ENCODE peak calls at places on chromosome 13, in eight cellular contexts. I, G, E, Z, V, M, A and T are unnamed samples.

GRCh38 chr13:107712145-107712544 is 503.2 kb downstream of the LIG4 start:
- DNase-seq in G (no peak), E (no peak), M (no peak), V (no peak), A (no peak), Z (no peak), I (no peak), T (no peak)

GRCh38 chr13:30908416-30908980 is 2.4 kb downstream of the MEDAG start:
- DNase-seq in I (no peak), G (peak), A (no peak), M (no peak), E (no peak), V (peak), Z (peak), T (no peak)

GRCh38 chr13:42369071-42369795 is 97.3 kb downstream of the AKAP11 start:
- DNase-seq in G (no peak), M (no peak), V (no peak), I (no peak), Z (no peak), E (no peak), A (no peak), T (no peak)

GRCh38 chr13:85816413-85816812 is 17.2 kb upstream of the SLITRK6 start:
- DNase-seq in G (peak), A (no peak), I (no peak), V (no peak), E (no peak), Z (no peak), M (no peak), T (no peak)

GRCh38 chr13:90950134-90950533 is 397.4 kb upstream of the MIR17HG start:
- DNase-seq in M (no peak), Z (no peak), I (no peak), G (no peak), V (no peak), E (no peak), A (no peak), T (no peak)

GRCh38 chr13:85386424-85386823 is 412.8 kb downstream of the SLITRK6 start:
- DNase-seq in I (no peak), M (no peak), A (no peak), G (no peak), E (no peak), V (no peak), Z (no peak), T (no peak)

GRCh38 chr13:76473552-76474134 is 412.6 kb downstream of the KCTD12 start:
- DNase-seq in G (peak), M (peak), V (peak), I (peak), A (peak), Z (peak), E (peak), T (peak)

GRCh38 chr13:102323012-102323411 is 78.8 kb downstream of the FGF14 start:
- DNase-seq in A (no peak), V (no peak), Z (no peak), I (no peak), M (no peak), G (no peak), E (no peak), T (no peak)

GRCh38 chr13:59842507-59842906 is 321.2 kb downstream of the DIAPH3 start:
- DNase-seq in M (no peak), I (no peak), E (no peak), A (no peak), G (no peak), Z (no peak), V (no peak), T (no peak)

GRCh38 chr13:75902166-75903104 is 266.3 kb downstream of the LMO7 start:
- DNase-seq in E (no peak), Z (no peak), V (no peak), M (no peak), A (no peak), G (no peak), I (no peak), T (no peak)

GRCh38 chr13:107025991-107026390 is 458.1 kb upstream of the ARGLU1 start:
- DNase-seq in I (no peak), G (peak), E (no peak), A (no peak), Z (peak), V (no peak), M (no peak), T (no peak)

GRCh38 chr13:74114202-74114601 is 20.0 kb downstream of the KLF12 start:
- DNase-seq in M (no peak), A (no peak), G (peak), Z (no peak), E (no peak), V (peak), I (no peak), T (no peak)

GRCh38 chr13:106534844-106535551 is 464 bp downstream of the EFNB2 start:
- DNase-seq in M (no peak), G (peak), I (no peak), V (peak), Z (peak), E (peak), A (no peak), T (no peak)

GRCh38 chr13:50129923-50130685 is 114.9 kb downstream of the KCNRG start:
- DNase-seq in V (peak), E (no peak), I (no peak), A (peak), Z (peak), M (no peak), G (peak), T (peak)

GRCh38 chr13:73932091-73932490 is 202.1 kb downstream of the KLF12 start:
- DNase-seq in A (no peak), I (no peak), E (no peak), Z (no peak), G (no peak), M (no peak), V (no peak), T (no peak)

GRCh38 chr13:50380905-50381304 is 365.7 kb downstream of the KCNRG start:
- DNase-seq in Z (no peak), A (no peak), G (no peak), E (no peak), I (no peak), V (no peak), M (no peak), T (no peak)

GRCh38 chr13:79861731-79862130 is 380.8 kb downstream of the NDFIP2 start:
- DNase-seq in I (no peak), G (no peak), Z (no peak), M (no peak), E (no peak), A (peak), V (no peak), T (peak)

GRCh38 chr13:75869981-75870380 is 233.9 kb downstream of the LMO7 start:
- DNase-seq in Z (no peak), G (no peak), I (no peak), V (no peak), A (no peak), M (no peak), E (no peak), T (no peak)

GRCh38 chr13:54709546-54709945 is 1680.9 kb downstream of the OLFM4 start:
- DNase-seq in V (no peak), E (no peak), Z (no peak), I (no peak), M (no peak), A (no peak), G (no peak), T (no peak)

DNA sequence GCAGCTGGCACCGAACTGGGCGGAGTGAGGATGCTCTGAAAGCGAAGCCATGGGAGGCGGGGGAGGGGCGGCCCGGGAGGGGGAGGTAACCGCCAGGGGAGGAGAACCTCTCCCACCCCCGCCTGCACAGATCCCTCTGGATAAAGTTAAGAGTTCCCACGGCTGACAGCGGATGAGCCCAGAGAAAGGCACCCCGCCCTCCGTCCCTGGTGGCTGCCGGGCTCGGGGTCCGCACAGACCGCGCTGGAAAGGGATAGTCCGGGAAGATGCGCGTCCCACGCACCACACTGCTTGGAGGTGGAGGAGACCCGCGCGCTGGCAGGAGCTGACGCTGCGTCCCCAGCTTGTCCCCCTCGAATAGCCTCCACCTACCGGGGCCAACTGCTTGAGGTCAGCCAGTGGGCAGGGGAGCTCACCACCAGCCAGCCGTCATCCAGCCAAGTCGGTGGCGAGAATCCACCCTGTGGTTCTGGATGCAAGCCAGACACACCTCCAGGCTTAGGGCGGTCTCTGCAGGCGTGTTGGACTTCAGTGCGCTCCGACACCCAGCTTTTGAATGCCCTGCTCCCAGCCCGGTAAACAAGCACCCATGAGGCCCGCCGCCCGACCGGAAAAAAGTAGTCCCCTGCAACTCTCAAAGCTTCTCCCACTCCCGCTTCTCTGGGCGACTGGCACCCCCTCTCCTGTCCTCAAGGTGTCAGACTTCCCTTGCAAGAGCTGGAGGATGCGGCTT is at the start of gene TRPC4:
- DNase-seq in A (peak), M (no peak), G (peak), E (peak), V (peak), Z (peak), I (no peak), T (peak)
- TF ChIP-seq CTCF in A (no peak), M (no peak), G (peak), E (peak), V (peak), Z (peak), I (no peak), T (peak)

GRCh38 chr13:62544928-62545327 is 1129.3 kb upstream of the PCDH20 start:
- DNase-seq in E (no peak), A (no peak), I (no peak), Z (no peak), G (no peak), M (no peak), V (no peak), T (no peak)
- TF ChIP-seq CTCF in E (no peak), A (no peak), I (no peak), Z (no peak), G (no peak), M (no peak), V (no peak), T (peak)

GRCh38 chr13:23161176-23161825 is 19.5 kb upstream of the SGCG start:
- DNase-seq in V (peak), E (no peak), Z (no peak), G (no peak), A (no peak), M (no peak), I (no peak), T (no peak)

GRCh38 chr13:23160241-23161175 is 20.3 kb upstream of the SGCG start:
- DNase-seq in I (no peak), M (no peak), G (no peak), Z (no peak), V (no peak), E (peak), A (no peak), T (no peak)

GRCh38 chr13:23159205-23159586 is 21.6 kb upstream of the SGCG start:
- DNase-seq in I (no peak), G (peak), Z (peak), M (no peak), E (peak), A (peak), V (peak), T (no peak)

GRCh38 chr13:23159587-23160240 is 21.1 kb upstream of the SGCG start:
- DNase-seq in G (no peak), A (no peak), V (no peak), M (no peak), E (peak), Z (no peak), I (no peak), T (no peak)
- TF ChIP-seq CTCF in G (no peak), A (no peak), V (no peak), M (no peak), E (peak), Z (peak), I (no peak), T (no peak)

GRCh38 chr13:29369060-29369743 is 226.3 kb downstream of the SLC7A1 start:
- DNase-seq in Z (no peak), I (peak), E (no peak), V (peak), G (peak), M (no peak), A (no peak), T (no peak)
- TF ChIP-seq CTCF in Z (peak), I (peak), E (peak), V (peak), G (peak), M (no peak), A (peak), T (peak)

GRCh38 chr13:99293178-99293577 is 14.0 kb downstream of the GPR183 start:
- DNase-seq in A (no peak), V (no peak), E (no peak), Z (no peak), G (no peak), I (no peak), M (no peak), T (no peak)
- TF ChIP-seq CTCF in A (no peak), V (no peak), E (no peak), Z (no peak), G (no peak), I (no peak), M (no peak), T (no peak)

GRCh38 chr13:33007950-33008349 is 8.3 kb upstream of the KL start:
- DNase-seq in M (no peak), E (no peak), G (no peak), A (no peak), V (no peak), I (no peak), Z (no peak), T (no peak)
- TF ChIP-seq CTCF in M (no peak), E (no peak), G (no peak), A (no peak), V (no peak), I (no peak), Z (no peak), T (no peak)

GRCh38 chr13:100657881-100658315 is 16.7 kb downstream of the TMTC4 start:
- DNase-seq in G (no peak), I (no peak), A (no peak), Z (no peak), V (no peak), M (no peak), E (no peak), T (no peak)

GRCh38 chr13:100660761-100661160 is 13.8 kb downstream of the TMTC4 start:
- DNase-seq in V (no peak), E (no peak), A (no peak), G (no peak), M (no peak), Z (no peak), I (no peak), T (no peak)

GRCh38 chr13:100662470-100663211 is 12.0 kb downstream of the TMTC4 start:
- DNase-seq in M (no peak), V (no peak), I (no peak), Z (no peak), E (no peak), G (no peak), A (no peak), T (no peak)

GRCh38 chr13:100658363-100658762 is 16.2 kb downstream of the TMTC4 start:
- DNase-seq in Z (no peak), V (no peak), E (no peak), M (no peak), G (no peak), I (no peak), A (no peak), T (no peak)

DNA sequence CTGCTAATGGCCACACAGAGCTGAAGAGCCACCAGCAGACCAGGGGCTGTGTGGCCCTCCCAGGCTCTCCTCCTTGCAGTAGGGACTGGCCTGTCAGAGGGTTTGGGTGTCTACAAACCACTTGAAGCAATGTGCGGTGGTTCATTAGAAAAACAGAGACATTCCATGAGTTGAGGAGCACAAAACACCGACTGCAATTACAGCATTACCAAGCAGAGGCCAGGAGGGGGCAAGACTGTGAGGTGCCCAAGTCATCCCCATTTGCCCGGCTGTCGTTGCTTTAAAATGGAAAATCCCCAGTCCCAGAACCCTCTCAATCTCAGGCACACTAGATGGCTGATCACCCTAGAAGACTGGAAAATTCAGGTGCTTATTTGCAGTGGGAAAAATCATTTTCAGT is 15.0 kb downstream of the TMTC4 start:
- DNase-seq in E (no peak), I (no peak), M (no peak), G (no peak), Z (no peak), V (no peak), A (no peak), T (no peak)
- TF ChIP-seq CTCF in E (no peak), I (no peak), M (no peak), G (no peak), Z (no peak), V (no peak), A (no peak), T (no peak)

DNA sequence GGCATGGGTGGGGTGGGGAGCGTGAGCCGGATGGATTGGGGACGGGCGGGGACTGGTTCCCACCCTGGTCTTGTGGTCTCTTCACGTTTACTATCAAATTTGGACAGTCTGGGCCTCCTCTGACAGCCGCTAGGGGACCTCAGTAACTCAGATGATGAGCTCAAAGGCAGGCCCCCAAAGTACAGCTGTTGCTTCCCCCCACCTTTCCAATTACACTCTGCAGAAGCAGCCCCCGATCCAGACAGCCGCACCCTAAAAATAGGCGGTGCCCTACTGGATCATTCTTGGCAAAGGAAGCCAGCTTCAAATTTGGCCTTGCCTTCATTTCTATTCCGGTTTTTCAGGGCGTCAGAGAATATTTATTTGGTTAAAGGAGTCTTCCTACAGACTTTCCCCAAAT is 1.9 kb upstream of the FOXO1 start:
- DNase-seq in A (peak), M (no peak), E (no peak), Z (peak), I (no peak), G (no peak), V (peak), T (no peak)
- TF ChIP-seq CTCF in A (peak), M (no peak), E (peak), Z (peak), I (no peak), G (peak), V (peak), T (no peak)

GRCh38 chr13:64534302-64534701 is 2695.8 kb downstream of the PCDH9 start:
- DNase-seq in I (no peak), Z (no peak), A (no peak), E (no peak), G (no peak), V (no peak), M (no peak), T (no peak)

GRCh38 chr13:64527561-64527960 is 2702.6 kb downstream of the PCDH9 start:
- DNase-seq in I (no peak), E (no peak), G (no peak), V (no peak), A (no peak), M (no peak), Z (no peak), T (no peak)

GRCh38 chr13:64531400-64531799 is 2698.7 kb downstream of the PCDH9 start:
- DNase-seq in Z (no peak), M (no peak), V (no peak), G (no peak), A (no peak), E (no peak), I (no peak), T (no peak)

GRCh38 chr13:64525687-64526086 is 2704.4 kb downstream of the PCDH9 start:
- DNase-seq in A (no peak), G (no peak), V (no peak), Z (no peak), M (no peak), E (no peak), I (no peak), T (no peak)

DNA sequence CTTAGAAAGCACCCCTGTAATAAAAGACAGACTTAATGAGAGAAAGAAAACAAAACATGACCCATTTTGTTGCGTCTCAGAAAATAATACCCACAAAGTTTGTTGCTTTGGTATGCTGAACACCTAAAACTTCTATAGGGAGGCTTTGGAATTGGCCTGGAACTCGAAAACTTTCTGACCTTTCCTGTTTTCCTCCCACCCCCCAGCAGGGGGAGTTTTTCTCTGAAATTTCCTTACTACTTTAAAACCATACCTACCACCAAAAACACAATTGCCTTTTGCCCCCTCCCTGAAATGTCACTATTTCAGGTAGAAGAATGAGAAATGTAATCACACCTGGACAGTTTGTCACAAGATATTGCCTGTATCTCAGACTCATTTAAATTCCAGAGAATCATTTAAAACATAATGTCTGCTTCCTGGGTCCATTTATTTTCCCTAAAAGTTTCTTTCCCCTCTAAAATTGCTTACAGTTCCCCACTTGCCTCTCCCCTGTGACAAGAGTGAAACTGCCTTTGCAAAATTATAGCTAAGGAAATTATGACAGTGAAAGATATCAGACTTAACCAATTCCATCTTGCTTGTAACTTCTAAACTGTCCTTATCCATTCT is 2700.2 kb downstream of the PCDH9 start:
- DNase-seq in V (peak), G (peak), E (no peak), M (no peak), A (no peak), Z (no peak), I (peak), T (peak)
- TF ChIP-seq CTCF in V (peak), G (peak), E (peak), M (no peak), A (no peak), Z (peak), I (no peak), T (peak)

DNA sequence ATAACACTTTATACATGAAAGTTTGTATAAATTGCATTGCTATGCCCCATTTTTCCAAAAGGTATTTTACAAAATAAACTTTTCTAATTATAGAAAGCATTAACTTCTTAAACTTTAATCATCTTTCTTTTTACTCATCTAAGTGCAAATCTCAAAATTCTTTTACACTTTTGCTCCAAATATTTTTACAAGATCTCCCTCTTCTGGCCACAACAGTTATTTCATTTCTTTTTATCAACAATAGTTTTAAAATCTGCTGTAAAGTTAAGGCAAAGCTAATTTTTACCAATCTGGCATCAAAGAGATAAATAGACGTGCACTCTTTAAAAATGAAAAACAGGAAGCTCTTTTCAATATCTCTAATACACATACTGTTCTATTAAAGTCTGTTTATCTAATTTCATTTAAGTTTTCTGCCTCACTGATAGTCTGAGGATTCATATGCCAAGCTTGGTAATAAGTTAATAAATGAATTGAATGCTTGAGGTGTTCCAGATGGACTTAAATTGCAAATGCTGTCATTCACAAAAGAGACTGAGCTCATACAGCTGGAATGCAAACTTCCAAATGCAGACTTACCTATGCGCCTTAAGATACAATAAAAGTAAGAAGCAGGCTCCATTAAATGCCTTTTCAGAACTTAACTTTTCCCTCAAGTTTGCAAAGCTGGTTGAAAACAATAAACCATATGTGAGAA is 583.0 kb upstream of the ATXN8OS start:
- DNase-seq in A (no peak), Z (no peak), G (no peak), E (no peak), V (no peak), I (no peak), M (no peak), T (no peak)
- TF ChIP-seq CTCF in A (no peak), Z (peak), G (peak), E (peak), V (no peak), I (no peak), M (no peak), T (peak)